ENCODE peak calls at places on chromosomes 3 and 15, in nine cellular contexts. H is heart right ventricle, Q is astrocyte of the cerebellum, N is fibroblast of lung, P is colonic mucosa, O is body of pancreas, V is IMR-90, W is GM06990, G is thyroid gland. E is an unnamed sample.

GRCh38 chr3:138196023-138196422 is 8.9 kb downstream of the ARMC8 start:
- DNase-seq in N (no peak), V (no peak), O (no peak), W (no peak), P (no peak), Q (no peak), G (no peak), H (no peak), E (no peak)

GRCh38 chr3:9810357-9810726 is 280 bp downstream of the TTLL3 start:
- DNase-seq in G (no peak), N (no peak), W (no peak), Q (no peak), V (no peak), O (no peak), H (no peak), P (no peak), E (no peak)

GRCh38 chr15:39907216-39907615 is 12.8 kb downstream of the GPR176 start:
- DNase-seq in P (no peak), H (no peak), N (peak), V (no peak), G (peak), O (no peak), W (no peak), Q (no peak), E (no peak)

GRCh38 chr3:60497922-60498321 is 753.3 kb downstream of the FHIT start:
- DNase-seq in W (no peak), G (no peak), N (peak), V (no peak), O (peak), Q (no peak), P (no peak), H (no peak), E (no peak)

GRCh38 chr15:49832421-49832980 is 211.7 kb downstream of the DTWD1 start:
- DNase-seq in H (no peak), Q (no peak), O (peak), P (peak), G (peak), V (no peak), N (no peak), W (no peak), E (no peak)

GRCh38 chr3:184874709-184875644 is 63.0 kb downstream of the VPS8 start:
- DNase-seq in G (no peak), O (no peak), Q (peak), H (no peak), P (peak), V (peak), W (no peak), N (peak), E (no peak)

GRCh38 chr3:95424296-95424695 is 1361.4 kb downstream of the NSUN3 start:
- DNase-seq in W (no peak), G (no peak), O (no peak), Q (no peak), V (no peak), N (no peak), P (no peak), H (no peak), E (no peak)

GRCh38 chr3:59884409-59884808 is 834.6 kb upstream of the CFAP20DC start:
- DNase-seq in O (no peak), V (no peak), Q (no peak), H (no peak), N (no peak), P (no peak), G (no peak), W (no peak), E (no peak)

GRCh38 chr3:10855083-10855870 is 39.2 kb downstream of the SLC6A11 start:
- DNase-seq in Q (no peak), W (no peak), N (no peak), V (no peak), H (no peak), O (no peak), P (no peak), G (no peak), E (no peak)

GRCh38 chr3:170057550-170057949 is 19.8 kb downstream of the GPR160 start:
- DNase-seq in W (no peak), G (peak), P (peak), N (no peak), H (no peak), Q (no peak), O (peak), V (no peak), E (no peak)

GRCh38 chr15:63970723-63971426 is 75.4 kb downstream of the DAPK2 start:
- DNase-seq in P (no peak), G (no peak), Q (no peak), W (peak), O (no peak), H (no peak), N (no peak), V (no peak), E (no peak)

GRCh38 chr3:141729240-141729639 is 8.9 kb upstream of the RNF7 start:
- DNase-seq in H (no peak), Q (no peak), P (no peak), G (no peak), V (no peak), N (no peak), O (no peak), W (no peak), E (no peak)

GRCh38 chr3:69282191-69282590 is 103.7 kb downstream of the FRMD4B start:
- DNase-seq in N (no peak), V (no peak), O (no peak), H (no peak), P (no peak), G (no peak), W (peak), Q (no peak), E (no peak)

GRCh38 chr3:127915115-127915936 is at the start of gene KBTBD12:
- DNase-seq in W (no peak), Q (no peak), O (peak), V (no peak), H (peak), P (peak), G (peak), N (no peak), E (no peak)

GRCh38 chr3:163071684-163072083 is 1575.1 kb downstream of the OTOL1 start:
- DNase-seq in W (no peak), P (no peak), V (no peak), O (no peak), H (no peak), G (no peak), N (peak), Q (no peak), E (no peak)

GRCh38 chr3:156351783-156352182 is 203.1 kb downstream of the SSR3 start:
- DNase-seq in Q (no peak), V (no peak), P (no peak), W (no peak), H (no peak), N (no peak), G (no peak), O (no peak), E (no peak)

GRCh38 chr3:156356537-156357363 is 198.2 kb downstream of the SSR3 start:
- DNase-seq in V (peak), P (no peak), O (no peak), G (no peak), N (no peak), H (no peak), Q (no peak), W (no peak), E (no peak)

GRCh38 chr3:156350786-156351185 is 204.1 kb downstream of the SSR3 start:
- DNase-seq in G (no peak), P (no peak), V (no peak), Q (no peak), W (no peak), N (no peak), H (no peak), O (no peak), E (no peak)

GRCh38 chr3:156352728-156353127 is 202.2 kb downstream of the SSR3 start:
- DNase-seq in G (no peak), H (no peak), N (no peak), W (no peak), Q (no peak), P (no peak), O (no peak), V (no peak), E (no peak)

GRCh38 chr3:156353535-156353934 is 201.4 kb downstream of the SSR3 start:
- DNase-seq in H (no peak), O (no peak), W (no peak), V (no peak), P (no peak), N (no peak), Q (no peak), G (peak), E (no peak)
- H3K4me3 ChIP-seq in H (no peak), O (no peak), W (no peak), V (no peak), P (no peak), N (no peak), Q (no peak), G (no peak), E (no peak)

GRCh38 chr15:41806291-41807181 is 21.4 kb upstream of the JMJD7 start:
- DNase-seq in H (no peak), O (peak), N (no peak), G (peak), P (no peak), Q (no peak), V (no peak), W (no peak), E (no peak)
- TF ChIP-seq CTCF in H (no peak), O (no peak), N (no peak), G (peak), P (no peak), Q (no peak), V (no peak), W (no peak), E (no peak)

DNA sequence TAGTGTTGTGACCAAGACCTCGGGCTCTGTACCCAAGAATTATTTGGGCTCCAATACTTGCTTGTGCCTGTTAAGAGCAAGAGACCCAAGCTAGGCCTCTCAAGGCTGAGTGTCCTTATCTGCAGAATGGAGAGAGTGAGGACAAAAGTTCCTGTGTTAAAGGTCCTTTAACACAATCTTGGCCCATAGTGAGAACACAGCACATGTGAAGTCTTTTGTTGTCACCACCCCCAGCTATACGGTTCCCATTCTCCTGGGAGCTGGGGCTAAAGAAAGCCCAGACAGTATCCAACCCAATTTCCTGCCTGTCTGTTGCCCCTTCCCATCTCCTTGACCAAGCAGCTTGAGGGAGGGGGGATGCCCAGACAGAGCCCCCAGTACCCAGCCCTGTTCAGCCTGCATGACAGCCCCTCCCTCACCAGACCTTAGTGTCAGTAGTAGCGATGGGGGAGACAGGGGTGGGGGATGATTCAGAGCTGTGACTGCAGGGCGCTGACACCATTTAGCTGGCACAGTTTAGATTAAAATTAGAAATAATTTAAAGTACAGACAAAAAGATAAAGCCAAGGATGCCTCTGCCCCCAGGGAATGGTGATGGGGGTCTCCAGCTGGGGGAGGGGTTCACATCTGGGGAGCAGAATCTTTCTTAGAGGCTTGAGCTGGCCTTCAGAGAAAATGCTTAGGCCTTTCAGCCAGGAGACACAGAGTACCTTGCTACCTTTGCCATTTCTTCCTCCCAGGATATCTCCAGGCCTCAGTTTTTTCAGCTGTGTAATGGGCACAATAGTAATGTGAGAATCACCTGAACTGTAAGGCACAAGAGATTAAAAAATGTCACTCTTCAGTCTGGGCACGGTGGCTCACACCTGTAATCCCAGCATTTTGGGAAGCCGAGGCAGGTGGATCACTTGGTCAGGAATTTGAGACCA is 2.7 kb downstream of the PRKCD start:
- DNase-seq in N (no peak), P (no peak), W (no peak), G (no peak), V (no peak), O (no peak), Q (no peak), H (no peak), E (no peak)
- H3K4me3 ChIP-seq in N (peak), P (no peak), W (peak), G (no peak), V (no peak), O (no peak), Q (no peak), H (no peak), E (no peak)

GRCh38 chr3:31596176-31596575 is 63.5 kb downstream of the STT3B start:
- DNase-seq in P (no peak), Q (no peak), H (no peak), G (no peak), O (no peak), W (no peak), V (no peak), N (no peak), E (no peak)

DNA sequence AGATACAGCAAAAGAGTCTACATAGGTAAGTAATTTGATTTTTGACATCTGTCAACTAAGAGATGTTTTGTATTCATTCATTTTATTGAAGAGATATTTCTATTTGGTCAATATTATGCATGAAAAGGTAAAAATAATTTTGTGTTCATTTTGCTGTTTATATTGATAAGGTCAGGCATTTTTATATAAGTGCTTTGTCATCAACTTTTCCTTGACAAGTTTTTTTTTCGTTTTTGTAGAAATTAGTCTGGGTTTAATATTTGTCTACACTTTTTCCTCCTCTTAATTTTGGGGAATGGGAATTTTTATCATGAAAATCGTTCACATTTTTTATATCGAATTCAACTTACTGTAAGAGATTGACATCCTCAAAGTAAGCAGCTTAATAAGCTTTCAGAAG is 67.7 kb downstream of the STT3B start:
- DNase-seq in P (no peak), W (no peak), G (no peak), H (no peak), V (no peak), O (no peak), N (no peak), Q (no peak), E (no peak)
- TF ChIP-seq CTCF in P (no peak), W (no peak), G (no peak), H (no peak), V (no peak), O (no peak), N (no peak), Q (no peak), E (no peak)

DNA sequence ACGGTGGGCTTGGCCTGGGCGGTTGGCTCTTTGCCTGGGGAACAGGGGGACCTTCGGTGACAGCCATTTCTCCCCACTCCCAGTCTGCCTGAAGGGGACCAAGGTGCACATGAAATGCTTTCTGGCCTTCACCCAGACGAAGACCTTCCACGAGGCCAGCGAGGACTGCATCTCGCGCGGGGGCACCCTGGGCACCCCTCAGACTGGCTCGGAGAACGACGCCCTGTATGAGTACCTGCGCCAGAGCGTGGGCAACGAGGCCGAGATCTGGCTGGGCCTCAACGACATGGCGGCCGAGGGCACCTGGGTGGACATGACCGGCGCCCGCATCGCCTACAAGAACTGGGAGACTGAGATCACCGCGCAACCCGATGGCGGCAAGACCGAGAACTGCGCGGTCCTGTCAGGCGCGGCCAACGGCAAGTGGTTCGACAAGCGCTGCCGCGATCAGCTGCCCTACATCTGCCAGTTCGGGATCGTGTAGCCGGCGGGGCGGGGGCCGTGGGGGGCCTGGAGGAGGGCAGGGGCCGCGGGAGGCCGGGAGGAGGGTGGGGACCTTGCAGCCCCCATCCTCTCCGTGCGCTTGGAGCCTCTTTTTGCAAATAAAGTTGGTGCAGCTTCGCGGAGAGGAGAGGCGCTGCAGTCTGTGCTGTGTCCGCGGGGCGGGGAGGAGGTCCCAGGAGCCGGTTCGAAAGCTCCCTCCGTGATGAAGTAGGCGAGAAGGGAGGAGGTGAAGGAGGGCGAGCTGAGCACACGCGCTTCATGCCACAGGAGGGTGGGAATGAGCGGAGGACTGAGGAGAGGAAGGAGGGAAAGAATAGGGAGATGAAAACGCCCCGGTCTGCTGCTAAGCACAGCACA is 9.6 kb downstream of the CLEC3B start:
- DNase-seq in P (peak), Q (no peak), G (peak), V (peak), H (peak), N (peak), O (no peak), W (no peak), E (no peak)
- H3K4me3 ChIP-seq in P (peak), Q (peak), G (no peak), V (peak), H (peak), N (peak), O (no peak), W (no peak), E (peak)

DNA sequence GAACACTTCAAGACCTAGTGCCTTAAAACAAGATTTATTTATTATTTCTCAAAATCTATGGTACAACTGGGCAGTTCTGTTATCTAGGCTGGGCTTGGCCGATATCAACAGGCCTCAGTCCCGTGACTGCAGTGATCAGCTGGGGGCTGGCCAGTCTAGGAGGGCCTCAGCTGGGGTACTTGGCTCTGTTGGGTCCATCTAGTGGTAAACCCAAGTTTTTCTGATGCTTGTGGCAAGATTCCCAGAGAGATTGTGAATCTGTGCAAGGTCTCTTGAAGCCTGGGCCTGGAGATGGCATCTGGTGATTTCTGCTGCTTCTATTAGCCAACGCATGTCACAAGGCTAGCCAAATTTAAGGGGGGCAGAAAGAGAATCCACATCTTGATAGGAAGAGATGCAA is 482.4 kb upstream of the SGO1 start:
- DNase-seq in Q (peak), O (peak), W (no peak), V (no peak), H (no peak), G (no peak), N (peak), P (no peak), E (no peak)
- TF ChIP-seq CTCF in Q (peak), O (no peak), W (no peak), V (no peak), H (no peak), G (no peak), N (peak), P (no peak), E (peak)

DNA sequence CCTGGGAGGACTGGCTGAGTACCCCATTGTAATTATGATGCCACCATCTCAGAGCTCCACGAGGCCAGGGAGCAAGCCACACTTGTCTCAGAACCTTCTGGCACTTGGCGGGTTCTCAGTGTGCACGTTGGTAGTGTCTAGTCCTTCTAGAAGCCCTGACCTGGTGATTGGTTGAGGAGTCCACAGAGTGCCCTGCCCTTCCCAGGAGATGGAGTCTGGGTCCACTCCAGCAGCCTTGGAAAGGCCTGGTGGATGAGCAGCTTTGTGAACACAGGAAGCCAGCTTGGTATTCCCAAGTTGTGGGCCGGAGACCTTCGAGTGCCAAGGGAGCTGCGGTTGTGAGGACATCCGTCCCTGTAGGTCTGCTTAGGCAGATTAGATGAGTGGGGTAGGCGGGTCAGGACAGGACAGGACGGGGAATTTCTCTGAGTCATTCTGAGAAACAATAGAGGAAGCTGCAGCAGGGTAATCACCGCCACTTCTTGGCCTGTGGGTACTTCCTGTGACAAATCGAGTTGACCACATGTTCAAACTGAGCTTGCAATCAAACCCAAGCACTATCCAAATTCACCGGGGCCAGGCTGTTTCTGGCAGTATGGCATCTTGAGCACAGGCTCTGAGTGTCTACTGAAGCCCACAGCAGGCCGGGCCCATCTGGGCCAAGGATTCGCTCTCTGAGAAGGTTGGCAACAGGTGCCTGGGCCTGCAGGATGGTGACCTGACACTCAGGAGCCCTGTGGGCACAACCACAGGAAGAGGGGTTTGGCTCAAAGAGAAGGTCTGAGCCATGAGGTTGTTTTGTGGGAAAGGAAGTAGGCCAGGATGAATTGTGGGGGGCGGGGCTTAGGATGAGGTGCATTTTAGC is 71.5 kb upstream of the PLXNA1 start:
- DNase-seq in Q (peak), P (peak), H (no peak), W (peak), O (no peak), V (peak), G (peak), N (peak), E (no peak)
- H3K4me3 ChIP-seq in Q (no peak), P (no peak), H (no peak), W (no peak), O (no peak), V (no peak), G (no peak), N (no peak), E (no peak)

GRCh38 chr3:86991840-86992430 is 986 bp upstream of the VGLL3 start:
- DNase-seq in O (no peak), H (no peak), G (no peak), P (no peak), Q (no peak), W (no peak), V (peak), N (no peak), E (no peak)

GRCh38 chr3:86990734-86991481 is at the start of gene VGLL3:
- DNase-seq in N (peak), H (peak), G (peak), P (peak), W (no peak), Q (peak), O (peak), V (peak), E (peak)

GRCh38 chr3:86989611-86990010 is 1.3 kb downstream of the VGLL3 start:
- DNase-seq in N (peak), H (no peak), O (no peak), W (no peak), Q (no peak), V (peak), P (no peak), G (no peak), E (no peak)

GRCh38 chr3:86990171-86990733 is 697 bp downstream of the VGLL3 start:
- DNase-seq in V (peak), Q (no peak), G (peak), O (peak), W (no peak), H (no peak), P (no peak), N (no peak), E (no peak)

GRCh38 chr3:86991482-86991815 is 500 bp upstream of the VGLL3 start:
- DNase-seq in N (no peak), P (no peak), W (no peak), V (no peak), G (no peak), H (no peak), Q (no peak), O (no peak), E (no peak)
- TF ChIP-seq CTCF in N (no peak), P (no peak), W (no peak), V (no peak), G (no peak), H (no peak), Q (no peak), O (peak), E (no peak)

E was measured in AG04450.